ENCODE peak calls at places on chromosomes 1 and 21, in nine cellular contexts. W is HCT116, J is Peyer's patch, R is heart right ventricle, Y is fibroblast of pulmonary artery, A is transverse colon, L is uterus, D is osteoblast, I is cardiac muscle cell. E is an unnamed sample.
A peak's percentile ranks its signal among the peaks of the same experiment; 100 is the strongest.

GRCh38 chr1:1342584-1343115 is 6.6 kb downstream of the DVL1 start:
- DNase-seq in L (no peak), W (no peak), Y (no peak), J (no peak), D (no peak), I (no peak), R (no peak), A (no peak), E (no peak)

GRCh38 chr21:42414928-42415769 is 11.4 kb downstream of the UBASH3A start:
- DNase-seq in D (no peak), L (no peak), A (peak; percentile 55), W (peak; percentile 63), J (peak; percentile 87), Y (peak; percentile 57), R (no peak), I (no peak), E (peak; percentile 66)

GRCh38 chr1:109980324-109981127 is 4.0 kb upstream of the AHCYL1 start:
- DNase-seq in J (peak; percentile 72), W (peak; percentile 26), A (peak; percentile 57), L (no peak), Y (no peak), D (no peak), I (peak; percentile 40), R (peak; percentile 33), E (no peak)

GRCh38 chr1:231628207-231628876 is 1.8 kb downstream of the DISC1 start:
- DNase-seq in R (no peak), L (no peak), W (no peak), J (no peak), Y (no peak), I (no peak), D (no peak), A (no peak), E (no peak)

GRCh38 chr1:177798614-177799013 is 171.2 kb downstream of the SEC16B start:
- DNase-seq in R (no peak), J (no peak), L (no peak), I (no peak), Y (no peak), A (no peak), W (no peak), D (no peak), E (no peak)

GRCh38 chr21:44955803-44956175 is 16.0 kb downstream of the SLX9 start:
- DNase-seq in J (no peak), Y (no peak), A (no peak), L (no peak), R (no peak), I (no peak), D (no peak), W (no peak), E (no peak)

GRCh38 chr1:58391056-58391455 is 155.5 kb downstream of the OMA1 start:
- DNase-seq in J (no peak), Y (no peak), L (no peak), R (peak; percentile 17), I (no peak), W (no peak), A (no peak), D (no peak), E (no peak)

GRCh38 chr1:12595839-12596821 is 21.9 kb downstream of the DHRS3 start:
- DNase-seq in A (peak; percentile 87), Y (peak; percentile 97), I (peak; percentile 79), J (peak; percentile 92), L (peak; percentile 88), R (peak; percentile 89), D (peak; percentile 99), W (no peak), E (no peak)

GRCh38 chr1:53047737-53048344 is 14.2 kb upstream of the PODN start:
- DNase-seq in L (no peak), A (no peak), J (no peak), W (no peak), I (peak; percentile 41), R (no peak), D (no peak), Y (peak; percentile 79), E (no peak)

GRCh38 chr21:41630249-41630648 is 122.3 kb upstream of the TMPRSS2 start:
- DNase-seq in Y (peak; percentile 99), D (peak; percentile 97), I (no peak), L (peak; percentile 49), W (peak; percentile 86), R (no peak), J (peak; percentile 91), A (peak; percentile 76), E (no peak)

GRCh38 chr1:98385691-98386090 is 275.8 kb upstream of the SNX7 start:
- DNase-seq in Y (no peak), R (no peak), D (no peak), W (no peak), L (no peak), I (no peak), A (no peak), J (no peak), E (no peak)

GRCh38 chr1:225942574-225942973 is 1.6 kb upstream of the LEFTY2 start:
- DNase-seq in A (peak; percentile 50), J (peak; percentile 49), W (no peak), L (no peak), I (no peak), R (no peak), Y (no peak), D (no peak), E (no peak)

GRCh38 chr1:153775432-153776311 is 465 bp downstream of the SLC27A3 start:
- DNase-seq in A (peak; percentile 81), J (peak; percentile 89), W (peak; percentile 42), R (peak; percentile 73), I (peak; percentile 76), Y (peak; percentile 58), L (peak; percentile 86), D (peak; percentile 89), E (peak; percentile 23)

GRCh38 chr1:116910379-116911165 is 856 bp downstream of the PTGFRN start:
- DNase-seq in A (peak; percentile 65), D (peak; percentile 77), W (no peak), L (peak; percentile 48), Y (peak; percentile 34), R (peak; percentile 52), J (peak; percentile 82), I (peak; percentile 62), E (peak; percentile 37)

GRCh38 chr1:100866041-100866900 is 28.4 kb downstream of the EXTL2 start:
- DNase-seq in I (peak; percentile 49), L (no peak), W (peak; percentile 15), D (no peak), Y (peak; percentile 83), R (no peak), A (no peak), J (no peak), E (no peak)

GRCh38 chr1:203954788-203955552 is 93.6 kb downstream of the SNRPE start:
- DNase-seq in A (no peak), D (peak; percentile 55), J (no peak), Y (peak; percentile 40), L (no peak), W (peak; percentile 8), I (no peak), R (no peak), E (no peak)

GRCh38 chr1:55888685-55889317 is 673.6 kb upstream of the USP24 start:
- DNase-seq in L (no peak), J (no peak), I (no peak), W (no peak), A (no peak), D (no peak), R (no peak), Y (no peak), E (no peak)

GRCh38 chr1:55898191-55898590 is 681.2 kb downstream of the PLPP3 start:
- DNase-seq in L (no peak), I (no peak), A (no peak), R (no peak), W (no peak), Y (peak; percentile 89), J (no peak), D (peak; percentile 45), E (no peak)

GRCh38 chr1:55894521-55894920 is 679.4 kb upstream of the USP24 start:
- DNase-seq in Y (peak; percentile 80), R (no peak), I (no peak), J (no peak), L (no peak), D (no peak), W (no peak), A (no peak), E (no peak)

GRCh38 chr1:55896210-55896609 is 681.0 kb upstream of the USP24 start:
- DNase-seq in R (no peak), A (no peak), L (no peak), D (no peak), W (no peak), J (no peak), I (no peak), Y (no peak), E (no peak)

GRCh38 chr1:55893155-55893554 is 678.0 kb upstream of the USP24 start:
- DNase-seq in L (no peak), D (no peak), J (no peak), Y (peak; percentile 79), A (no peak), I (peak; percentile 42), R (no peak), W (peak; percentile 53), E (no peak)
- TF ChIP-seq CTCF in L (no peak), D (peak; percentile 42), J (no peak), Y (peak; percentile 46), A (no peak), I (peak; percentile 36), R (no peak), W (peak; percentile 59), E (no peak)

GRCh38 chr1:27152004-27152828 is 2.7 kb downstream of the SLC9A1 start:
- DNase-seq in R (peak; percentile 49), Y (no peak), D (peak; percentile 91), A (no peak), L (no peak), J (no peak), I (no peak), W (no peak), E (no peak)
- H3K4me3 ChIP-seq in R (no peak overlapping the region), Y (peak overlapping the region; percentile 74), D (peak overlapping the region; percentile 89), A (peak overlapping the region; percentile 26), L (peak overlapping the region; percentile 27), J (peak overlapping the region; percentile 70), I (peak overlapping the region; percentile 4), W (no peak overlapping the region), E (peak overlapping the region; percentile 83)

DNA sequence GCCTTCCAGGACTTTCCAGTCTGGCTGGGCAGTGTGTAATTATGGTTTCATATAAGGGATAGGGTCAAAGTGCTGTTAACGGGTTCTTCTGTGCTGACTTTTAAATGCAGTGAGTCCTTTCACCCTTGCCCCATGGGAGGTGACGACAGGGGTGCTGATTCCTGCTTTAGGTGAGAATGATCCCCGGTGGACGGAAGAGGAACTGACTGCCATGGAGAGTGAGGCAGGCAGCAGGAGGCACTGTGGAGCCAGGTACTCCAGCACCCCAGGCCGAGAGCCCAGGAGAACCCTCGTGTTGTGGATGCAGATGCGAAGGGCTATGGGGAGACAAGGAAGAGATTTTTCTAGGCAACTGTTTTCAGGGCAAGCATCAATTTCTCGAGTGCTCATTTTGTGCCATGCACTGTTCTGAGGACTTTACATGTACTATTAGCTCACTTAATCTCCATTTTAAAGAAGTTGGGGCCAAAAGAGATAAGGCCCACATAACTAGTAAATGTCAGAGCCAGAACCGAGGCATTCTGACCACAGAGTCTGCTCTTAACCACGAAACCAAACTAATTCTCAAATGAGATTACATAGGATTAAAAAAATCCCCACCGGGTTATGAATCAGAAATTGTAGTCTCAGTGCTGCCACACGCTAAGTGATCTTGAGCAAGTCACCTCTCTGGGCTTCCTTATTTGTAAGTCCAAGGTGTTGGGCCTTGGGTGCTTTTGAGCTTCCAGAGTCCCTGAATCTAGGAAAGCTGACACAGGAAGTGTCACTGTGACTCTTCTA is 28.2 kb downstream of the STPG1 start:
- DNase-seq in L (no peak), Y (peak; percentile 21), W (no peak), D (no peak), J (no peak), I (peak; percentile 20), R (no peak), A (no peak), E (no peak)
- TF ChIP-seq CTCF in L (no peak), Y (peak; percentile 38), W (peak; percentile 99), D (peak; percentile 62), J (no peak), I (peak; percentile 46), R (no peak), A (peak; percentile 18), E (peak; percentile 75)

GRCh38 chr1:213568929-213569815 is 418.6 kb upstream of the PROX1 start:
- DNase-seq in J (no peak), W (no peak), R (no peak), Y (no peak), A (no peak), L (no peak), D (no peak), I (no peak), E (no peak)
- H3K4me3 ChIP-seq in J (no peak overlapping the region), W (no peak overlapping the region), R (no peak overlapping the region), Y (no peak overlapping the region), A (no peak overlapping the region), L (no peak overlapping the region), D (no peak overlapping the region), I (no peak overlapping the region), E (no peak overlapping the region)